ENCODE peak calls at places on chromosomes 2 and 18, in seven cellular contexts. L is K562, P is WTC11, N is HCT116, R is GM12878, O is H1, M is HepG2. S is an unnamed sample.

GRCh38 chr2:27049422-27050280 is 1.8 kb upstream of the AGBL5 start:
- DNase-seq in L (no peak), P (no peak), N (no peak), R (no peak), O (no peak), M (no peak), S (peak)

GRCh38 chr2:161199885-161200284 is 39.7 kb downstream of the TANK start:
- DNase-seq in L (no peak), P (no peak), N (no peak), R (no peak), O (no peak), M (no peak), S (no peak)

GRCh38 chr2:210617732-210618330 is 61.4 kb downstream of the CPS1 start:
- DNase-seq in L (peak), P (no peak), N (peak), R (no peak), O (no peak), M (peak), S (peak)

GRCh38 chr2:135743860-135744259 is 2.2 kb downstream of the UBXN4 start:
- DNase-seq in L (no peak), P (no peak), N (no peak), R (no peak), O (no peak), M (peak), S (no peak)

GRCh38 chr2:188378551-188378950 is 86.9 kb downstream of the GULP1 start:
- DNase-seq in L (no peak), P (no peak), N (no peak), R (no peak), O (no peak), M (no peak), S (no peak)

GRCh38 chr2:237092920-237093781 is 7.5 kb downstream of the COPS8 start:
- DNase-seq in L (no peak), P (no peak), N (peak), R (no peak), O (no peak), M (no peak), S (peak)

GRCh38 chr2:212135739-212136138 is 402.9 kb downstream of the ERBB4 start:
- DNase-seq in L (no peak), P (no peak), N (no peak), R (no peak), O (no peak), M (no peak), S (no peak)

GRCh38 chr18:9335255-9336045 is 877 bp downstream of the TWSG1 start:
- DNase-seq in L (no peak), P (no peak), N (no peak), R (no peak), O (no peak), M (no peak), S (no peak)

GRCh38 chr18:12744103-12744502 is 41.3 kb downstream of the PSMG2 start:
- DNase-seq in L (no peak), P (no peak), N (peak), R (no peak), O (no peak), M (peak), S (no peak)

GRCh38 chr2:240467149-240467642 is 31.7 kb downstream of the GPC1 start:
- DNase-seq in L (no peak), P (no peak), N (no peak), R (no peak), O (no peak), M (no peak), S (no peak)

GRCh38 chr2:46866770-46867246 is 48.8 kb downstream of the MCFD2 start:
- DNase-seq in L (no peak), P (no peak), N (no peak), R (no peak), O (no peak), M (peak), S (no peak)

GRCh38 chr18:57859314-57859713 is 56.2 kb upstream of the ATP8B1 start:
- DNase-seq in L (peak), P (peak), N (peak), R (no peak), O (no peak), M (peak), S (peak)

GRCh38 chr2:195682077-195682476 is 25.1 kb downstream of the SLC39A10 start:
- DNase-seq in L (no peak), P (no peak), N (no peak), R (no peak), O (no peak), M (no peak), S (no peak)

GRCh38 chr18:9048808-9049494 is 53.5 kb upstream of the NDUFV2 start:
- DNase-seq in L (no peak), P (no peak), N (no peak), R (no peak), O (no peak), M (no peak), S (no peak)

GRCh38 chr2:226151157-226151556 is 648.5 kb downstream of the IRS1 start:
- DNase-seq in L (no peak), P (no peak), N (no peak), R (no peak), O (no peak), M (no peak), S (no peak)

GRCh38 chr18:22827741-22828140 is 105.4 kb upstream of the RBBP8 start:
- DNase-seq in L (no peak), P (no peak), N (no peak), R (no peak), O (no peak), M (no peak), S (no peak)

GRCh38 chr2:200812122-200813022 is 662 bp downstream of the BZW1 start:
- DNase-seq in L (peak), P (peak), N (peak), R (no peak), O (peak), M (peak), S (peak)

GRCh38 chr2:40820319-40820718 is 368.4 kb upstream of the SLC8A1 start:
- DNase-seq in L (no peak), P (no peak), N (no peak), R (no peak), O (no peak), M (no peak), S (no peak)

GRCh38 chr18:32772580-32773186 is at the start of gene KLHL14:
- DNase-seq in L (no peak), P (no peak), N (no peak), R (no peak), O (no peak), M (no peak), S (no peak)

GRCh38 chr2:229282758-229283546 is 11.9 kb upstream of the PID1 start:
- DNase-seq in L (no peak), P (no peak), N (no peak), R (no peak), O (no peak), M (no peak), S (no peak)

GRCh38 chr2:44615950-44616518 is 254.3 kb downstream of the CAMKMT start:
- DNase-seq in L (no peak), P (no peak), N (no peak), R (no peak), O (no peak), M (no peak), S (no peak)

GRCh38 chr2:235614176-235614860 is 120.5 kb downstream of the AGAP1 start:
- DNase-seq in L (no peak), P (no peak), N (no peak), R (no peak), O (no peak), M (no peak), S (no peak)

GRCh38 chr2:221347471-221347870 is 224.6 kb downstream of the EPHA4 start:
- DNase-seq in L (no peak), P (no peak), N (no peak), R (no peak), O (no peak), M (no peak), S (no peak)

GRCh38 chr2:196105956-196106355 is 37.3 kb upstream of the DNAH7 start:
- DNase-seq in L (no peak), P (no peak), N (no peak), R (no peak), O (no peak), M (no peak), S (no peak)

GRCh38 chr2:165678882-165679281 is 115.2 kb downstream of the GALNT3 start:
- DNase-seq in L (no peak), P (no peak), N (no peak), R (no peak), O (no peak), M (no peak), S (no peak)

GRCh38 chr2:164620873-164621760 is at the start of gene GRB14:
- DNase-seq in L (no peak), P (peak), N (peak), R (no peak), O (peak), M (peak), S (peak)

GRCh38 chr2:201517094-201517493 is 65.6 kb downstream of the STRADB start:
- DNase-seq in L (no peak), P (no peak), N (no peak), R (no peak), O (no peak), M (no peak), S (no peak)

GRCh38 chr18:26714739-26715138 is 150.8 kb downstream of the AQP4 start:
- DNase-seq in L (no peak), P (no peak), N (no peak), R (no peak), O (no peak), M (no peak), S (no peak)
- TF ChIP-seq SP1 in L (no peak), P (no peak), N (no peak), R (no peak), O (no peak), M (no peak), S (no peak)

GRCh38 chr2:158921599-158922408 is 46.6 kb upstream of the TANC1 start:
- DNase-seq in L (no peak), P (peak), N (no peak), R (no peak), O (peak), M (no peak), S (no peak)

GRCh38 chr2:158926478-158926948 is 41.9 kb upstream of the TANC1 start:
- DNase-seq in L (no peak), P (no peak), N (peak), R (no peak), O (no peak), M (peak), S (no peak)

GRCh38 chr2:158923641-158924040 is 44.8 kb upstream of the TANC1 start:
- DNase-seq in L (no peak), P (no peak), N (no peak), R (no peak), O (no peak), M (no peak), S (no peak)

GRCh38 chr2:158922610-158923009 is 45.8 kb upstream of the TANC1 start:
- DNase-seq in L (no peak), P (no peak), N (no peak), R (no peak), O (no peak), M (no peak), S (no peak)

DNA sequence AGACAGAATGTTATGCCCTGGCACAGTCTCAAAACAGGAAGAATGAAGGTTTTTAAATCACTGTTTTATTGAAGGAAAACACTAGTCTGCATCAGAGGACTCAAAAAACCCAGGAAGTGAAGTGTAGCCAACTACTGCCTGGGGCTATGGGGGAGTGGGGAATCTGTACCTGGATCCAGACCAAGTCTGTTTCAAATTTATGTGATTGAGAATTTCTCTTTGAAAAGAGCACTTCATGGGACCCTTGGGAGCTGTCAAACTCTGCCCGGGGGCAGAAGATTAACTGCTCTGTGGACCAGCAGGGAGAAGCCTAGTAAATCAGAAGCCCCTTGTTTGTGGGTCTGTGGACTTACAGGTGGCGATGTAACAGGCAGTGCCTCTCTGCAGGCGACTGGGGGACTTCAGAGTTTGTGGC is 45.3 kb upstream of the TANC1 start:
- DNase-seq in L (no peak), P (no peak), N (no peak), R (no peak), O (peak), M (no peak), S (peak)
- TF ChIP-seq SP1 in L (no peak), P (no peak), N (no peak), R (no peak), O (no peak), M (no peak), S (no peak)

GRCh38 chr2:217775920-217776503 is 226.8 kb downstream of the TNS1 start:
- DNase-seq in L (no peak), P (no peak), N (no peak), R (no peak), O (no peak), M (no peak), S (no peak)
- TF ChIP-seq SP1 in L (no peak), P (no peak), N (no peak), R (no peak), O (no peak), M (no peak), S (no peak)

GRCh38 chr2:75079575-75079974 is 119.7 kb downstream of the TACR1 start:
- DNase-seq in L (no peak), P (no peak), N (no peak), R (no peak), O (no peak), M (no peak), S (no peak)
- TF ChIP-seq SP1 in L (no peak), P (no peak), N (no peak), R (no peak), O (no peak), M (no peak), S (no peak)

DNA sequence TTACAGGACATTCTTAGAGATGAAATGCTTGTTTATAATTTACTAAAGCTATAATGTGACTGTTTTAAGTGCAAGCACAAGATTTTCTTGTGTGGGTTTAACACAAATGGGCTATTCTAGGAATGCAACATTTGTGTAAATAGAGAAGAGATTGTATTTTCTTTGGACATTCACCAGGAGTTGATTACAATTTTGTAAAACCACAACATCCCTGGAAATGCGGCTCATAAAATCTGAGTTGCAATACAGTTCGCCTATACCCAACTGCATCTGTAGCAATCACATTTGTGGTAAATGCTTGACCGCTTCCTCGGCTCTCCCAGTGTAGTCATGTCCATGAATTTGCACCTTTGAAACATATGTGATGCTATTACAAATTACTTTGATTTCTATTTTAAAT is 348.7 kb upstream of the CDH20 start:
- DNase-seq in L (no peak), P (no peak), N (no peak), R (no peak), O (no peak), M (no peak), S (no peak)
- TF ChIP-seq SP1 in L (no peak), P (no peak), N (no peak), R (no peak), O (no peak), M (no peak), S (no peak)

DNA sequence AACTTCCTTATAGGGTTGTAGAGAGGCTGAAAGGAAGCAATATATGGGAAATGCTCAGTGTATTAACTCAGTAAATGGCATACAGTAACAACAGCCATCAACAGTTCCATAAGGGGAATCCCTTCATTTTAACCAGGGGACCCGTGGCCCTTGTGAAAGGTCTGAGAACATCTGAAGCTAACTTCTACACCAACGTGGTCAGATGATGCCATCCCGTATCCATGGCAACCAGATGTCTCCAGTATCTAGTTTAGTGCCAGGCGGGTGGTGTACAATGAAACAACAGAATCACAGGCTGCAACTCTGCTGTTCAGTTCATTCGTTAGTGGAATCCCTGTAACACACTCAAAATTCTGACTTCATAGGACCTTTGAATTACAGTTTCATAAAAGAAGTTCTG is 162.3 kb downstream of the TGIF1 start:
- DNase-seq in L (no peak), P (no peak), N (no peak), R (no peak), O (no peak), M (no peak), S (no peak)
- TF ChIP-seq SP1 in L (no peak), P (no peak), N (no peak), R (no peak), O (no peak), M (no peak), S (no peak)

GRCh38 chr2:231243883-231244282 is 45.5 kb downstream of the ARMC9 start:
- DNase-seq in L (no peak), P (no peak), N (no peak), R (no peak), O (no peak), M (no peak), S (no peak)

GRCh38 chr2:231244382-231245252 is 46.2 kb downstream of the ARMC9 start:
- DNase-seq in L (no peak), P (no peak), N (no peak), R (no peak), O (no peak), M (no peak), S (no peak)

GRCh38 chr2:231241755-231242507 is 43.5 kb downstream of the ARMC9 start:
- DNase-seq in L (no peak), P (no peak), N (no peak), R (no peak), O (no peak), M (no peak), S (no peak)

GRCh38 chr2:231246171-231246842 is 47.9 kb downstream of the ARMC9 start:
- DNase-seq in L (no peak), P (no peak), N (no peak), R (no peak), O (no peak), M (peak), S (no peak)

DNA sequence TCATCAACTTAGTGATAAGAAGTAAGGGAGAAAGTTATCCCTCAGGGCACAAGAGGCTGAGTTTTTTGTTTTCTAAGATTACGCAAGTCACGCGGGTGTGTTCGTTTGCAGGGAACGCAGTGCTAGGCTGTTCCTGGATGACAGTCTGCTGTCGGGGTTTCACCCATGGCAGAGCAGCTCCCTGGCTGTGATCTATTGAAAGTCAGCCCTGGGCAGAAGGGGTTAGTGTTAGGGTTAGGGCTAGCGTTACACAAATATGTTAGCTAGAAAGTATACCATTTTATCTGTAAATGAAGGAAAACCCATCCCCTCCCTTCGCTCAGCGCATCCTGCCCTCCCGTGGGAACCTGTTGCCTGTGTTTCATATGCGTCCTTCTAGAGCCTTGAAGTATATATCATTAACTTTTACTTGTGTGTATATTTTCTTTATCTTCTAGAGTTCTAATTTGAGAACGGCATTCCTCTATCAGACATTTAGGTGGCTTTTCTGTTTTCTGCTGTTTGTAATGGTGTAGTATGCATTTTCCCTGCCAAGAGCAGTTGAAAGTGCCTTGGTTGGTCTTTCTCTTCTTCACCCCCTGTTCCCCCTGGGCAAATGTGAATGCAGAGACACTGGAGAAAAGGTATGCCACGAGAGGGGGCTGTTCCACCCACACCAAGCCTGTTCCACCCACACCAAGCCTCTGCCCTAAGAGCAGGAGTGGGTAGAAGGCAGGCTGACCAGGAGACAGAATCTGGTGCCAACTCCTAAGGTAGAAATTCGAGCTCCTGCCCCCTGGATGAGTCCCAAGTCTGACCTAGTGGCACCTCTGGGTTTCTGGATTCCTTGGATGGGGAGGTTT is 47.0 kb downstream of the ARMC9 start:
- DNase-seq in L (no peak), P (no peak), N (no peak), R (no peak), O (no peak), M (no peak), S (no peak)
- TF ChIP-seq SP1 in L (no peak), P (no peak), N (no peak), R (no peak), O (no peak), M (no peak), S (no peak)

GRCh38 chr18:31274915-31275314 is 43.0 kb upstream of the DSG1 start:
- DNase-seq in L (no peak), P (no peak), N (peak), R (no peak), O (no peak), M (peak), S (peak)
- TF ChIP-seq SP1 in L (no peak), P (no peak), N (peak), R (no peak), O (no peak), M (no peak), S (no peak)